ENCODE peak calls at places on chromosomes 7 and 10, in six cellular contexts. C is SJSA1; X is HepG2; W is naive thymus-derived CD4-positive, alpha-beta T cell; P is heart right ventricle; Z is hepatocyte. L is an unnamed sample.

GRCh38 chr10:24207781-24208611 is 942 bp upstream of the KIAA1217 start:
- DNase-seq in C (no peak), Z (peak; percentile 44), X (peak; percentile 94), P (peak; percentile 73), W (no peak), L (peak; percentile 39)

GRCh38 chr7:134710854-134711624 is 64.4 kb downstream of the BPGM start:
- DNase-seq in X (no peak), W (peak; percentile 88), Z (peak; percentile 34), P (no peak), C (peak; percentile 69), L (no peak)

GRCh38 chr7:29917583-29917982 is 72.0 kb downstream of the SCRN1 start:
- DNase-seq in X (no peak), W (no peak), Z (no peak), P (no peak), C (no peak), L (no peak)

GRCh38 chr7:129469930-129470329 is 32.4 kb upstream of the SMKR1 start:
- DNase-seq in Z (no peak), X (no peak), P (no peak), C (no peak), W (no peak), L (no peak)

GRCh38 chr7:156675721-156676120 is 35.1 kb downstream of the RNF32 start:
- DNase-seq in C (no peak), P (no peak), W (no peak), X (no peak), Z (no peak), L (no peak)

GRCh38 chr10:95788830-95789229 is 32.9 kb downstream of the ENTPD1 start:
- DNase-seq in P (no peak), W (no peak), C (no peak), X (no peak), Z (no peak), L (no peak)

GRCh38 chr10:121764241-121764942 is 163.4 kb downstream of the ATE1 start:
- DNase-seq in W (no peak), C (no peak), X (no peak), Z (no peak), P (no peak), L (no peak)

GRCh38 chr7:112453505-112454171 is 3.4 kb downstream of the IFRD1 start:
- DNase-seq in X (no peak), C (no peak), W (no peak), P (no peak), Z (no peak), L (peak; percentile 18)

GRCh38 chr7:18558503-18558902 is 63.0 kb downstream of the HDAC9 start:
- DNase-seq in P (no peak), W (no peak), X (no peak), C (no peak), Z (no peak), L (no peak)

GRCh38 chr7:120658516-120658915 is 199.4 kb downstream of the TSPAN12 start:
- DNase-seq in W (no peak), C (no peak), P (no peak), Z (no peak), X (no peak), L (no peak)

GRCh38 chr7:96547371-96547811 is 162.3 kb downstream of the SEM1 start:
- DNase-seq in W (no peak), C (no peak), X (no peak), Z (no peak), P (no peak), L (no peak)

GRCh38 chr7:51278797-51279196 is 37.8 kb downstream of the COBL start:
- DNase-seq in C (no peak), X (no peak), W (no peak), Z (no peak), P (no peak), L (no peak)

GRCh38 chr7:28586736-28587135 is 174.4 kb downstream of the CREB5 start:
- DNase-seq in X (no peak), W (no peak), Z (no peak), P (no peak), C (no peak), L (no peak)

GRCh38 chr7:2154121-2154520 is 78.6 kb downstream of the MAD1L1 start:
- DNase-seq in X (no peak), P (no peak), W (no peak), C (no peak), Z (no peak), L (no peak)

GRCh38 chr7:44750424-44750823 is 1.8 kb downstream of the ZMIZ2 start:
- DNase-seq in W (no peak), C (no peak), X (no peak), P (no peak), Z (no peak), L (no peak)

DNA sequence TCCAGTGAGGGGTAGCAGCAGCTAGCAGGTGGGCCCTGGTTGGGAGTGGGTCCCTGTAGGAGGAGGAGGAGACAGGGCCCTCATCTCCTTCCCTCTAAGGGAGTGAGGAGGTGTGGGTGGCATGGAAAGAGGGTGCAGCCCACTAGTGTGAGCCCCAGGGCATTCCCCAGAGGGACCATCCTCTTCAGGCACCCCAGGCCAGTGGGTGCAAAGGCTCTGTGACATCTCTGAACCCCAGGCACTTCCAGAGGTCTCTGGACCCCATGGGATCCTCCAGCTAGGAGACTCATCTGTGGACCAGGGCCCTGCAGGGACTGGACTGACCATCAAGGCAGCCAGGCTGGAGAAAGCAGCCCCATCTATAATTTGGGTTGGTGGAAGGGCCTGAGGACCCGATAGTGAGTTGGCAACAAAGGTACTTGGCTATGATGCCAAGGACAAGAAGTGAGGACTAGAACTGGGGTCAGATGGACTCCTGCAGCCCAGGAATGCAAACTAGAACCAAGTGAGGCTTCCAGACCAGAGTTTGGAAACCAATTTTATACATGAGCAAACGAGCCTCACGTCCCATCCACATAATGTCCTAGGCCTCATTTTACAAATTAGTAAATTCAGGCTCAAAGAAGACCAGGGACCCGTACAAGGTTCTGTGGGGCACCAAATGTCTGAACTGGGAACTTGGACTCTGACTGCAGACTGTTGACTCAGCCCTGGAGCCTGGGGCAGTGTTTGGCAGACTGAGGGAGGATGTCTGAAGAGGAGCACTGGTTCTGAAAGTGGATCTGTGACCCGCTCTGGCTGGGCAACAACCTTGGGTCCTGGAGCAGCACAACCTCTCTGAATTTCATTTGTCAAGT is 1.4 kb upstream of the VSTM4 start:
- DNase-seq in P (no peak), C (no peak), Z (no peak), W (no peak), X (no peak), L (no peak)
- H3K27ac ChIP-seq in P (no peak overlapping the region), C (no peak overlapping the region), Z (no peak overlapping the region), W (no peak overlapping the region), X (no peak overlapping the region), L (no peak overlapping the region)

DNA sequence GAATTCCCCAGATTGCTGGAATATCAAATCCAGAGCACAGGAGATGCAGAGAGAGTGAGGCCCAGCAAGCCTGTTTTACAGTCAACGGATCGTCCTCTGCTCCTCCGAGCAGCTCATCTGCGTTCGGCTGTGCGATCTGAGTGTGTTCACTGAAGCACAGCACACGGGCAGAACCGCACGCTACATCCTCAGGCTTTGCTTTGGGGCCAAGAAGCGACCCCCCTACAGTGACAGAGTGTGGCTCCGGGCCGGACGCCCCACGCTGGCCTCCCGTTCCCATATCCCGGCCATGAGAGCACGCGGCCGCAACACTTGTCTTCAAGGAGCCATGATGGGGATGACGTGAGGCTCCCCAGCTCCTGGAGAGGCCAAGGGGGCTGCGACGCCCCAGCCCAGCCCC is 431.4 kb downstream of the DNAJB6 start:
- DNase-seq in P (no peak), W (no peak), C (no peak), Z (no peak), X (no peak), L (no peak)
- H3K9me3 ChIP-seq in P (no peaks in the 10 kb centered on the region), W (peaks cover 5% of the 10 kb centered on the region), C (peaks cover 24% of the 10 kb centered on the region), Z (no peaks in the 10 kb centered on the region), X (peaks cover 27% of the 10 kb centered on the region), L (no peaks in the 10 kb centered on the region)

DNA sequence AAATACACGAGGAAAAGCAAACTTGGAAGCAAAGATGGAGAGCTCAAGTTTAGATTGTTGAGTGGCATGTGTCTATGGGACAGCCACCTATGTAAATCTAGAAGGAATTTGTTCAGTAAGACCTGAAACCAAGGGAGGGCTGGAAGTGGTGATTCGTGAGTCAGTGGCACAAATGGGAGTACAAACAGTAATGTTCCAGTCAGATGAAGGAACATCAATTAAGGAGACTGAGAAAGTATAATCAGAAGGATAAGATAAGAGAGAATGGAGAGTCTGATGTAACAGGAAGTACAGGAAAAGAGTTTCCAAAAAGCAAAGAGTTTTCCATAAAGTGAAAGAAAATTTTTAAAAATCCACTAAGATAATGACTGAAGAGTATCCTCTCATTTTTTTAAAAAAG is 544.2 kb downstream of the KIF20B start:
- DNase-seq in C (no peak), W (no peak), X (no peak), P (no peak), Z (no peak), L (no peak)
- H3K27ac ChIP-seq in C (no peak overlapping the region), W (no peak overlapping the region), X (no peak overlapping the region), P (no peak overlapping the region), Z (no peak overlapping the region), L (no peak overlapping the region)

GRCh38 chr7:154306036-154306435 is 253.8 kb downstream of the DPP6 start:
- DNase-seq in Z (no peak), C (no peak), W (no peak), X (no peak), P (no peak), L (no peak)
- H3K9me3 ChIP-seq in Z (no peaks in the 10 kb centered on the region), C (peaks cover 5% of the 10 kb centered on the region), W (no peaks in the 10 kb centered on the region), X (no peaks in the 10 kb centered on the region), P (no peaks in the 10 kb centered on the region), L (peaks cover 2% of the 10 kb centered on the region)

DNA sequence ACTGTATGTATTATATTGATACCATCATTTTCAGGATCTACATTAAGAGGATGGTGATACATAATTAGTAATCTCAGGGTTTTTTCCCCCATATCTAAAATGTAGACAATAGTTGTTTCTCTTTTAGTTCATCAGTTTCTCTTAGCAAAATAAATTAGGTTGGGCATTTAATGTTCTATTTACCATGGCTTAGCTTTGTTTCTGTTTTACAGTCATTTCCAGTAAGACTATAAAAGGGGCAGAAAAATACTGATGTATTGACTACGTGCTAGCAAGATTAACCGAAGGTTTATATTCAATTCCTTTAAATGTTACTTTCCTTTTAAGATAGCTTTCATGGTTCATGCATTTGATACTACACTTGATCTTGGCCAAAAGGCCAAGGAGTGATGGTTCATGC is 26.2 kb downstream of the SUV39H2 start:
- DNase-seq in X (no peak), Z (no peak), W (no peak), P (no peak), C (no peak), L (no peak)
- H3K27ac ChIP-seq in X (no peak overlapping the region), Z (no peak overlapping the region), W (no peak overlapping the region), P (no peak overlapping the region), C (no peak overlapping the region), L (no peak overlapping the region)

DNA sequence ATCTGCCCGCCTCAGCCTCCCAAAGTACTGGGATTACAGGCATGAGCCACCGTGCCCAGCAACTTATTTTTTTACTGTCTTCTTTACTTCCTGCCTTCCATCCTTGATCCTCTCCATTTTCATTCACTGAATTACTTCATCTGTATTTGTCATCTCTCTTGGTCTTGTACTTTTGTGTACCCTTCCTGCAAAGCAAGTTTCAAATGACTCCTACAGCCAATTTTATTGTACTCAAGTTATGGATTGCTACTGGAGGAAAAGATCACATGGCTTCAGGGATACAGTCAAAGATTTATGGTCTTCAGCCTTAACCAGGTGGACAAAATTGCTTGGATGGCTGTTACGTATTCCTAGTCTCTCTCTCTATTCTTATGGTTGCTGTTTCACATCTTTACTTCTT is 22.6 kb downstream of the SEPTIN7 start:
- DNase-seq in P (no peak), C (no peak), X (no peak), W (no peak), Z (no peak), L (no peak)
- H3K9me3 ChIP-seq in P (peaks cover 5% of the 10 kb centered on the region), C (no peaks in the 10 kb centered on the region), X (no peaks in the 10 kb centered on the region), W (peaks cover 10% of the 10 kb centered on the region), Z (no peaks in the 10 kb centered on the region), L (no peaks in the 10 kb centered on the region)

GRCh38 chr10:100168313-100168643 is 17.6 kb downstream of the ERLIN1 start:
- DNase-seq in X (no peak), C (no peak), P (no peak), W (no peak), Z (no peak), L (no peak)
- H3K27ac ChIP-seq in X (no peak overlapping the region), C (peak overlapping the region; percentile 18), P (peak overlapping the region; percentile 73), W (peak overlapping the region; percentile 58), Z (peak overlapping the region; percentile 15), L (no peak overlapping the region)

L was measured in small intestine.